ENCODE peak calls at places on chromosomes 4 and X, in six cellular contexts. Y is nephron progenitor cell; G is activated B cell treated with CpG ODN at 0.5 μM for 24 hours; T is stimulated activated naive CD8-positive, alpha-beta T cell treated with anti-CD3 and anti-CD28 coated beads, Interleukin-15, Interleukin-2, amounts not matched to agents 100 U/mL and 50 U/mL, for 24 hours; Q is GM12891; E is NCI-H345. Z is an unnamed sample.

GRCh38 chr4:78247541-78248285 is 190.6 kb downstream of the FRAS1 start:
- DNase-seq in T (no peak), G (no peak), Q (no peak), Y (no peak), E (no peak), Z (no peak)

GRCh38 chrX:10744011-10744410 is 123.6 kb upstream of the MID1 start:
- DNase-seq in G (no peak), Q (no peak), E (no peak), Y (no peak), T (no peak), Z (no peak)

GRCh38 chrX:19627533-19627932 is 112.2 kb upstream of the MAP3K15 start:
- DNase-seq in Y (no peak), Q (no peak), E (no peak), G (no peak), T (peak), Z (no peak)

GRCh38 chr4:61068745-61069144 is 131.4 kb upstream of the ADGRL3 start:
- DNase-seq in G (no peak), T (no peak), Y (no peak), E (no peak), Q (no peak), Z (no peak)

GRCh38 chr4:20367446-20367845 is 115.7 kb downstream of the SLIT2 start:
- DNase-seq in Y (no peak), G (no peak), T (no peak), Q (no peak), E (no peak), Z (no peak)

GRCh38 chr4:103934178-103934789 is 214.5 kb upstream of the TACR3 start:
- DNase-seq in Q (peak), Y (peak), G (no peak), T (no peak), E (peak), Z (peak)

GRCh38 chr4:75723117-75723801 is 1.1 kb upstream of the USO1 start:
- DNase-seq in G (no peak), T (no peak), E (no peak), Y (no peak), Q (no peak), Z (no peak)

GRCh38 chrX:11437642-11438379 is 144.6 kb downstream of the AMELX start:
- DNase-seq in T (no peak), E (no peak), Q (no peak), G (no peak), Y (no peak), Z (no peak)

Z was measured in HAP-1.